ENCODE peak calls at places on chromosomes 2 and 18, in eight cellular contexts. M is suprapubic skin, K is A549, A is HepG2, J is HCT116, P is kidney, L is prostate gland, H is right lobe of liver. V is an unnamed sample.

GRCh38 chr2:241200822-241201395 is 12.4 kb downstream of the ANO7 start:
- DNase-seq in K (no peak), A (no peak), H (no peak), L (no peak), M (no peak), J (no peak), P (no peak), V (no peak)

GRCh38 chr2:223959688-223960087 is 2.4 kb downstream of the MRPL44 start:
- DNase-seq in M (no peak), K (no peak), P (no peak), J (no peak), L (peak; percentile 54), H (no peak), A (no peak), V (no peak)

GRCh38 chr2:24351981-24352380 is 8.4 kb downstream of the ITSN2 start:
- DNase-seq in M (no peak), J (no peak), A (no peak), P (no peak), K (no peak), H (no peak), L (no peak), V (no peak)

GRCh38 chr18:33469699-33470098 is 29.2 kb upstream of the CCDC178 start:
- DNase-seq in L (no peak), H (no peak), A (no peak), J (no peak), K (no peak), P (no peak), M (no peak), V (no peak)

GRCh38 chr2:42567806-42568429 is 514 bp upstream of the MTA3 start:
- DNase-seq in L (peak; percentile 23), J (no peak), M (peak; percentile 78), P (peak; percentile 80), K (no peak), H (peak; percentile 53), A (peak; percentile 40), V (no peak)

GRCh38 chr18:32278148-32278799 is 88.4 kb downstream of the MEP1B start:
- DNase-seq in A (peak; percentile 17), H (no peak), L (no peak), J (no peak), P (no peak), M (no peak), K (no peak), V (no peak)

GRCh38 chr2:189836644-189837043 is 52.4 kb downstream of the PMS1 start:
- DNase-seq in L (no peak), J (no peak), H (no peak), P (no peak), A (no peak), M (no peak), K (peak; percentile 82), V (no peak)

GRCh38 chr2:215796160-215796559 is 217.2 kb downstream of the MREG start:
- DNase-seq in J (no peak), K (no peak), L (no peak), P (no peak), M (no peak), H (no peak), A (no peak), V (no peak)

GRCh38 chr2:28047698-28048097 is 157.2 kb downstream of the BABAM2 start:
- DNase-seq in L (no peak), M (no peak), J (no peak), P (no peak), A (no peak), H (no peak), K (no peak), V (no peak)

GRCh38 chr2:128368437-128369125 is 49.9 kb upstream of the HS6ST1 start:
- DNase-seq in J (no peak), A (no peak), L (no peak), H (no peak), K (no peak), M (peak; percentile 73), P (peak; percentile 52), V (no peak)

GRCh38 chr2:159130302-159130701 is 156.2 kb downstream of the WDSUB1 start:
- DNase-seq in H (no peak), J (no peak), P (no peak), M (no peak), L (no peak), K (no peak), A (no peak), V (no peak)

GRCh38 chr18:59846814-59847490 is 52.8 kb upstream of the PMAIP1 start:
- DNase-seq in K (peak; percentile 18), M (no peak), P (no peak), L (no peak), H (no peak), J (no peak), A (no peak), V (no peak)

GRCh38 chr2:96305979-96306308 is 598 bp upstream of the SNRNP200 start:
- DNase-seq in L (no peak), A (no peak), P (no peak), J (no peak), H (no peak), K (no peak), M (no peak), V (no peak)

GRCh38 chr2:46942891-46943626 is 27.5 kb upstream of the MCFD2 start:
- DNase-seq in A (no peak), L (no peak), J (no peak), H (no peak), K (no peak), P (no peak), M (no peak), V (no peak)
- H3K4me3 ChIP-seq in A (peak overlapping the region; percentile 96), L (no peak overlapping the region), J (no peak overlapping the region), H (peak overlapping the region; percentile 83), K (peak overlapping the region; percentile 72), P (peak overlapping the region; percentile 95), M (peak overlapping the region; percentile 93), V (peak overlapping the region; percentile 66)

GRCh38 chr18:5416112-5416511 is 120.6 kb upstream of the ZBTB14 start:
- DNase-seq in K (no peak), P (no peak), M (no peak), J (no peak), A (no peak), H (no peak), L (no peak), V (no peak)
- H3K27ac ChIP-seq in K (no peak overlapping the region), P (no peak overlapping the region), M (no peak overlapping the region), J (no peak overlapping the region), A (no peak overlapping the region), H (no peak overlapping the region), L (no peak overlapping the region), V (no peak overlapping the region)

GRCh38 chr2:11142330-11142729 is 12.9 kb upstream of the SLC66A3 start:
- DNase-seq in J (no peak), A (no peak), H (no peak), L (no peak), P (peak; percentile 1), M (no peak), K (no peak), V (no peak)
- TF ChIP-seq CTCF in J (no peak), A (peak; percentile 40), H (no peak), L (no peak), P (no peak), M (no peak), K (no peak), V (no peak)

GRCh38 chr18:50967714-50968661 is at the start of gene ELAC1:
- DNase-seq in J (peak; percentile 46), A (peak; percentile 65), K (peak; percentile 82), M (peak; percentile 83), L (peak; percentile 62), P (peak; percentile 89), H (peak; percentile 84), V (peak; percentile 44)

GRCh38 chr18:50973367-50974126 is 5.7 kb downstream of the ELAC1 start:
- DNase-seq in M (no peak), H (no peak), L (no peak), K (peak; percentile 47), A (peak; percentile 90), J (no peak), P (no peak), V (no peak)

GRCh38 chr18:50970006-50970405 is 2.2 kb downstream of the ELAC1 start:
- DNase-seq in H (peak; percentile 71), M (no peak), L (peak; percentile 78), A (no peak), J (no peak), P (no peak), K (no peak), V (no peak)

GRCh38 chr18:50969448-50969847 is 1.6 kb downstream of the ELAC1 start:
- DNase-seq in H (no peak), L (no peak), A (no peak), P (no peak), M (no peak), K (no peak), J (no peak), V (no peak)
- H3K4me3 ChIP-seq in H (no peak overlapping the region), L (no peak overlapping the region), A (no peak overlapping the region), P (peak overlapping the region; percentile 81), M (no peak overlapping the region), K (peak overlapping the region; percentile 64), J (peak overlapping the region; percentile 69), V (no peak overlapping the region)

GRCh38 chr18:2848145-2848878 is 1.5 kb downstream of the EMILIN2 start:
- DNase-seq in A (no peak), L (no peak), M (no peak), H (no peak), K (no peak), J (no peak), P (no peak), V (peak; percentile 7)

GRCh38 chr18:2845175-2845574 is 1.6 kb upstream of the EMILIN2 start:
- DNase-seq in J (no peak), A (no peak), L (no peak), K (no peak), P (no peak), M (no peak), H (no peak), V (no peak)

GRCh38 chr18:2846638-2847340 is at the start of gene EMILIN2:
- DNase-seq in P (peak; percentile 87), L (peak; percentile 19), J (no peak), K (no peak), H (peak; percentile 71), A (no peak), M (peak; percentile 94), V (peak; percentile 77)

GRCh38 chr18:2847341-2848144 is 737 bp downstream of the EMILIN2 start:
- DNase-seq in J (no peak), M (no peak), H (no peak), A (no peak), L (no peak), K (no peak), P (no peak), V (no peak)

DNA sequence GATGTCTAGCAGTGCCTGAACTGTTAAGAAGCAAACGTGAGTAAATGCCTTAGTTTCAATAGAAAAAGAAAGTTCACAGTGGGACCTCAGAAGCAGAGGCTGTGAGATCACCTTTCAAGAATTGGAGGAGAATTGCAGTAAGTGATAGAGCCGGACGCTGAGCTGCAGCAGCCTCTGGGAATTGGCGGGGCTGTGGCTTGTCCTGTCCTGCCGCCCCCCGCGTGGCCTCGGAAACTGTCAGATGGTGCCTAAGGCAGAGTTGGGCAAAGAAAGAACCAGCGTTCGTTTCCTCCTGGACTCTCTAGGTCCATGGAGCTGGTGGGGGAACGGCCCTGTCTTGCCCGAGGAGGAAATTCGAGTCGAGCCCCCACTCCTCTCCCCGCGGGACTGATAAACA is 567 bp upstream of the EMILIN2 start:
- DNase-seq in A (no peak), P (no peak), M (peak; percentile 80), K (no peak), J (no peak), L (no peak), H (no peak), V (no peak)
- H3K27ac ChIP-seq in A (no peak overlapping the region), P (no peak overlapping the region), M (peak overlapping the region; percentile 84), K (no peak overlapping the region), J (no peak overlapping the region), L (peak overlapping the region; percentile 3), H (no peak overlapping the region), V (peak overlapping the region; percentile 85)

GRCh38 chr2:120669121-120669952 is 66.3 kb upstream of the GLI2 start:
- DNase-seq in L (no peak), A (peak; percentile 79), J (peak; percentile 38), H (no peak), K (peak; percentile 26), P (peak; percentile 94), M (peak; percentile 76), V (no peak)
- TF ChIP-seq CTCF in L (no peak), A (peak; percentile 71), J (peak; percentile 58), H (no peak), K (no peak), P (peak; percentile 14), M (no peak), V (no peak)

V was measured in tibial nerve.